ENCODE peak calls at places on chromosomes 7 and 10, in four cellular contexts. W is GM12892, L is K562, Q is GM12878. Y is an unnamed sample.

GRCh38 chr7:131608112-131608498 is 51.7 kb upstream of the PODXL start:
- DNase-seq in Q (no peak), L (no peak), W (no peak), Y (no peak)

GRCh38 chr10:89392974-89393373 is 551 bp downstream of the IFIT1 start:
- DNase-seq in L (no peak), W (no peak), Q (no peak), Y (no peak)

GRCh38 chr10:120131183-120131582 is 238.7 kb downstream of the SEC23IP start:
- DNase-seq in Q (no peak), L (peak; percentile 6), W (no peak), Y (no peak)

GRCh38 chr7:39529582-39529981 is 36.6 kb upstream of the YAE1 start:
- DNase-seq in W (no peak), Q (no peak), L (no peak), Y (no peak)

GRCh38 chr7:82559203-82559805 is 115.7 kb upstream of the CACNA2D1 start:
- DNase-seq in L (no peak), W (no peak), Q (no peak), Y (no peak)

GRCh38 chr7:132652507-132652906 is 76.2 kb upstream of the PLXNA4 start:
- DNase-seq in L (no peak), W (no peak), Q (no peak), Y (no peak)

GRCh38 chr7:41323811-41324210 is 379.1 kb downstream of the INHBA start:
- DNase-seq in W (no peak), Q (no peak), L (no peak), Y (no peak)

GRCh38 chr10:17056781-17057191 is 72.8 kb downstream of the CUBN start:
- DNase-seq in L (no peak), Q (no peak), W (no peak), Y (no peak)

GRCh38 chr7:158494162-158494586 is 93.4 kb downstream of the PTPRN2 start:
- DNase-seq in Q (no peak), L (no peak), W (no peak), Y (no peak)

GRCh38 chr10:127325506-127325905 is 129.1 kb upstream of the INSYN2A start:
- DNase-seq in Q (no peak), L (no peak), W (no peak), Y (no peak)

GRCh38 chr7:53214463-53214862 is 179.0 kb downstream of the POM121L12 start:
- DNase-seq in L (no peak), Q (no peak), W (no peak), Y (no peak)

GRCh38 chr10:60801538-60801937 is 23.3 kb downstream of the CDK1 start:
- DNase-seq in L (no peak), W (no peak), Q (no peak), Y (no peak)

GRCh38 chr10:61754553-61755540 is 92.1 kb downstream of the CABCOCO1 start:
- DNase-seq in W (no peak), L (no peak), Q (no peak), Y (no peak)

GRCh38 chr7:36775673-36776072 is 51.4 kb upstream of the AOAH start:
- DNase-seq in W (no peak), Q (no peak), L (no peak), Y (no peak)

GRCh38 chr7:4766666-4767530 is 8.5 kb upstream of the AP5Z1 start:
- DNase-seq in W (no peak), L (no peak), Q (no peak), Y (no peak)

GRCh38 chr7:30655096-30655970 is 26.9 kb downstream of the CRHR2 start:
- DNase-seq in Q (no peak), L (no peak), W (no peak), Y (no peak)

GRCh38 chr7:18974803-18975202 is 142.6 kb downstream of the TWIST1 start:
- DNase-seq in L (no peak), Q (no peak), W (no peak), Y (no peak)

GRCh38 chr10:130411496-130412070 is 275.4 kb downstream of the GLRX3 start:
- DNase-seq in Q (no peak), L (no peak), W (no peak), Y (no peak)

GRCh38 chr10:1119501-1119900 is 63.3 kb downstream of the WDR37 start:
- DNase-seq in L (no peak), Q (no peak), W (no peak), Y (no peak)

GRCh38 chr10:29257106-29257783 is 31.6 kb upstream of the LYZL1 start:
- DNase-seq in L (no peak), W (no peak), Q (no peak), Y (no peak)

GRCh38 chr7:90248706-90249105 is 3.7 kb downstream of the CFAP69 start:
- DNase-seq in W (no peak), Q (no peak), L (no peak), Y (no peak)

GRCh38 chr10:11875499-11876281 is 52.5 kb downstream of the PROSER2 start:
- DNase-seq in W (no peak), Q (no peak), L (peak; percentile 75), Y (no peak)

GRCh38 chr7:1558841-1559625 is 3.0 kb upstream of the TMEM184A start:
- DNase-seq in L (no peak), Q (no peak), W (no peak), Y (no peak)

GRCh38 chr10:71316081-71316785 is 2.8 kb upstream of the SLC29A3 start:
- DNase-seq in Q (no peak), L (no peak), W (no peak), Y (no peak)

GRCh38 chr7:29563590-29564454 is at the start of gene PRR15:
- DNase-seq in Q (no peak), L (no peak), W (no peak), Y (peak; percentile 22)

GRCh38 chr10:4081691-4082111 is 296.7 kb upstream of the KLF6 start:
- DNase-seq in W (no peak), Q (no peak), L (no peak), Y (no peak)

GRCh38 chr10:30114871-30115270 is 55.5 kb upstream of the JCAD start:
- DNase-seq in W (no peak), Q (no peak), L (no peak), Y (no peak)

GRCh38 chr7:129522088-129522970 is 20.0 kb downstream of the SMKR1 start:
- DNase-seq in L (no peak), Q (no peak), W (no peak), Y (no peak)

GRCh38 chr10:58771850-58772249 is 259.2 kb downstream of the BICC1 start:
- DNase-seq in W (no peak), L (no peak), Q (no peak), Y (no peak)

GRCh38 chr7:130943336-130943901 is 209.4 kb upstream of the KLF14 start:
- DNase-seq in Q (no peak), L (no peak), W (no peak), Y (no peak)

GRCh38 chr10:52229271-52229931 is 84.7 kb upstream of the DKK1 start:
- DNase-seq in Q (no peak), L (no peak), W (no peak), Y (no peak)

GRCh38 chr10:52228556-52228955 is 85.5 kb upstream of the DKK1 start:
- DNase-seq in L (no peak), Q (no peak), W (no peak), Y (no peak)

GRCh38 chr10:52232561-52233350 is 81.3 kb upstream of the DKK1 start:
- DNase-seq in L (no peak), Q (no peak), W (no peak), Y (no peak)
- TF ChIP-seq POLR2A in L (no peak), Q (no peak), W (no peak), Y (no peak)

GRCh38 chr7:50659329-50659965 is 94.2 kb upstream of the DDC start:
- DNase-seq in W (no peak), Q (no peak), L (no peak), Y (no peak)

GRCh38 chr7:50658696-50659095 is 93.5 kb upstream of the DDC start:
- DNase-seq in W (no peak), L (no peak), Q (no peak), Y (no peak)

GRCh38 chr7:50660830-50661175 is 95.6 kb upstream of the DDC start:
- DNase-seq in Q (no peak), W (no peak), L (no peak), Y (no peak)

GRCh38 chr7:50661345-50662058 is 96.3 kb upstream of the DDC start:
- DNase-seq in W (no peak), Q (no peak), L (no peak), Y (no peak)

GRCh38 chr7:50660040-50660829 is 95.0 kb upstream of the DDC start:
- DNase-seq in W (no peak), L (no peak), Q (no peak), Y (no peak)
- TF ChIP-seq POLR2AphosphoS5 in W (no peak), L (no peak), Q (no peak), Y (no peak)

GRCh38 chr10:70176441-70176840 is 6.1 kb upstream of the SAR1A start:
- DNase-seq in Q (no peak), W (no peak), L (no peak), Y (no peak)
- TF ChIP-seq TAF1 in Q (no peak), W (no peak), L (no peak), Y (no peak)

GRCh38 chr10:79445708-79446450 is 455 bp upstream of the ZCCHC24 start:
- DNase-seq in Q (peak; percentile 82), W (peak; percentile 95), L (peak; percentile 98), Y (peak; percentile 96)
- TF ChIP-seq POLR2A in Q (no peak), W (no peak), L (peak; percentile 94), Y (no peak)

GRCh38 chr7:43634384-43634783 is 51.5 kb downstream of the STK17A start:
- DNase-seq in L (no peak), W (no peak), Q (no peak), Y (no peak)

GRCh38 chr7:43631559-43631958 is 48.7 kb downstream of the STK17A start:
- DNase-seq in Q (no peak), W (no peak), L (no peak), Y (no peak)

GRCh38 chr7:43637114-43637806 is 54.4 kb downstream of the STK17A start:
- DNase-seq in W (no peak), L (no peak), Q (no peak), Y (no peak)

GRCh38 chr7:43639858-43640491 is 57.1 kb downstream of the STK17A start:
- DNase-seq in L (no peak), W (no peak), Q (no peak), Y (no peak)

GRCh38 chr7:43636093-43636492 is 53.2 kb downstream of the STK17A start:
- DNase-seq in W (no peak), Q (no peak), L (no peak), Y (no peak)
- TF ChIP-seq POLR2AphosphoS5 in W (no peak), Q (no peak), L (no peak), Y (no peak)

DNA sequence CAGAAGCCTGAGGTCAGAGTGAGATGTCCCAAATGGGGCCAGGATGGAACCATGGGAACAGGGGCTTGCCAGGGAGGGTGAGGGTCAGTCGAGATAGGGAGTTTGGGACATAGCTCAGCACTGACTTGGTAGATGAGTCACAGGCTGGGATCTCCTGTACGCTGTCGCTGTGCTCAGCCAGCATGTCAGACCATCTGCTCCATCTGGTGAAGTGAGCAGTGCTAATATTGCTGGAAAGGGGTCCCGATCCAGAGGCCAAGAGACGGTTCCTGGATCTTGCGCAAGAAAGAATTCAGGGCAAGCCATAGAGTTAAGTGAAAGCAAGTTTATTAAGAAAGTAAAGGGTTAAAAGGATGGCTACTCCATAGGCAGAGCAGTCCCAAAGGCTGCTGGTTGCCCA is 505.6 kb downstream of the GALNT17 start:
- DNase-seq in L (no peak), W (no peak), Q (no peak), Y (no peak)
- TF ChIP-seq TAF1 in L (no peak), W (no peak), Q (no peak), Y (no peak)

Y was measured in GM12891.